ENCODE peak calls at places on chromosomes 6 and 20, in five cellular contexts. One of them, this sample, is unnamed. For H3K4me1, the result is how much of the 10 kb centered on the place peaks cover.

GRCh38 chr6:33116881-33117711 is 41.3 kb downstream of the HLA-DPB1 start:
- DNase-seq in IMR-90: no peak
- DNase-seq in ovary: no peak
- DNase-seq in stomach: no peak
- DNase-seq in uterus: no peak
- DNase-seq in this sample: no peak

GRCh38 chr20:12171927-12172581 is 254.4 kb downstream of the BTBD3 start:
- DNase-seq in uterus: peak
- DNase-seq in ovary: peak
- DNase-seq in stomach: no peak
- DNase-seq in IMR-90: peak
- DNase-seq in this sample: no peak

GRCh38 chr6:2103644-2104523 is 141.5 kb downstream of the GMDS start:
- DNase-seq in ovary: no peak
- DNase-seq in IMR-90: peak
- DNase-seq in stomach: no peak
- DNase-seq in uterus: no peak
- DNase-seq in this sample: no peak

GRCh38 chr20:40563296-40563950 is 125.6 kb downstream of the MAFB start:
- DNase-seq in ovary: no peak
- DNase-seq in stomach: peak
- DNase-seq in uterus: no peak
- DNase-seq in IMR-90: no peak
- DNase-seq in this sample: peak

GRCh38 chr6:37624121-37624520 is 73.6 kb downstream of the MDGA1 start:
- DNase-seq in ovary: no peak
- DNase-seq in IMR-90: no peak
- DNase-seq in stomach: no peak
- DNase-seq in uterus: no peak
- DNase-seq in this sample: no peak

GRCh38 chr20:19019734-19020364 is 192.6 kb upstream of the SLC24A3 start:
- DNase-seq in uterus: no peak
- DNase-seq in ovary: no peak
- DNase-seq in IMR-90: no peak
- DNase-seq in stomach: no peak
- DNase-seq in this sample: no peak

GRCh38 chr6:35919085-35919826 is 1.6 kb downstream of the SRPK1 start:
- DNase-seq in ovary: no peak
- DNase-seq in stomach: no peak
- DNase-seq in uterus: no peak
- DNase-seq in IMR-90: peak
- DNase-seq in this sample: no peak

GRCh38 chr20:49762940-49763766 is 49.5 kb upstream of the B4GALT5 start:
- DNase-seq in uterus: no peak
- DNase-seq in IMR-90: no peak
- DNase-seq in stomach: no peak
- DNase-seq in ovary: no peak
- DNase-seq in this sample: no peak

GRCh38 chr6:89162047-89162371 is 16.2 kb downstream of the PM20D2 start:
- DNase-seq in stomach: no peak
- DNase-seq in IMR-90: no peak
- DNase-seq in uterus: peak
- DNase-seq in ovary: no peak
- DNase-seq in this sample: no peak

GRCh38 chr6:168724033-168724432 is 283.0 kb downstream of the SMOC2 start:
- DNase-seq in IMR-90: no peak
- DNase-seq in stomach: no peak
- DNase-seq in uterus: no peak
- DNase-seq in ovary: peak
- DNase-seq in this sample: no peak

GRCh38 chr6:56372621-56373020 is 125.2 kb upstream of the COL21A1 start:
- DNase-seq in uterus: no peak
- DNase-seq in IMR-90: peak
- DNase-seq in ovary: no peak
- DNase-seq in stomach: no peak
- DNase-seq in this sample: no peak

GRCh38 chr6:19838442-19839236 is 1.5 kb downstream of the ID4 start:
- DNase-seq in uterus: peak
- DNase-seq in stomach: peak
- DNase-seq in ovary: peak
- DNase-seq in IMR-90: peak
- DNase-seq in this sample: peak

GRCh38 chr20:16078172-16078898 is 494.9 kb downstream of the KIF16B start:
- DNase-seq in ovary: no peak
- DNase-seq in stomach: no peak
- DNase-seq in uterus: no peak
- DNase-seq in IMR-90: no peak
- DNase-seq in this sample: no peak

GRCh38 chr20:16081421-16081820 is 491.8 kb downstream of the KIF16B start:
- DNase-seq in ovary: no peak
- DNase-seq in uterus: no peak
- DNase-seq in IMR-90: no peak
- DNase-seq in stomach: no peak
- DNase-seq in this sample: no peak

GRCh38 chr20:16082051-16082550 is 491.1 kb downstream of the KIF16B start:
- DNase-seq in uterus: no peak
- DNase-seq in ovary: no peak
- DNase-seq in stomach: no peak
- DNase-seq in IMR-90: no peak
- DNase-seq in this sample: no peak

DNA sequence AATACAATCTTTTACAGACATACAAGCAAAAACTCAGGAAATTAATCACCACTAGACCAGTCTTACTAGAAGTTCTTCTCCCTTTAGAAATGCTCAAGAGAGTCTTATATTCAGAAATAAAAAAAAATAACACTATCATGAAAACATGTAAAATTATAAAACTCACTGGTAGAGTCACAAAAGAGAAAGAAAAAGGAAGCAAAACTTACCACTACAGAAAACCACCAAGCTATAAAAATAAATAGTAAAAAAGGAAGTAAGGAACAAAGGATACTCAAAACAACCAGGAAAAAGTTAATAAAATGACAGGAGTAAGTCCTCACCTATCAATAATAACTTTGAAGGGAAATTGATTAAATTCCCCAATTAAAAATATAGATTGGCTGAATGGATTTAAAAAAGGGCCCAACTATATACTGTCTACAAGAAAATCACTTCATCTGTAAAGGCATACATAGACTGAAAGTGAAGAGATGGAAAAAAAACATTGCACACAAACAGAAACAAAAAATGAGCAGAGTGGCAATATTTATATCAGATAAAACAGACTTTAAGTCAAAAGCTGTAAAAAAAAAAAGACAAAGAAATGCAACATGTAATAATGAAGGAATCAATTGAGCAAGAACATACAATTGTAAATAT is 489.5 kb downstream of the KIF16B start:
- DNase-seq in stomach: no peak
- DNase-seq in uterus: no peak
- DNase-seq in IMR-90: no peak
- DNase-seq in ovary: no peak
- DNase-seq in this sample: no peak
- H3K4me1 ChIP-seq in stomach: under half
- H3K4me1 ChIP-seq in uterus: under half
- H3K4me1 ChIP-seq in IMR-90: under half
- H3K4me1 ChIP-seq in ovary: under half
- H3K4me1 ChIP-seq in this sample: under half

DNA sequence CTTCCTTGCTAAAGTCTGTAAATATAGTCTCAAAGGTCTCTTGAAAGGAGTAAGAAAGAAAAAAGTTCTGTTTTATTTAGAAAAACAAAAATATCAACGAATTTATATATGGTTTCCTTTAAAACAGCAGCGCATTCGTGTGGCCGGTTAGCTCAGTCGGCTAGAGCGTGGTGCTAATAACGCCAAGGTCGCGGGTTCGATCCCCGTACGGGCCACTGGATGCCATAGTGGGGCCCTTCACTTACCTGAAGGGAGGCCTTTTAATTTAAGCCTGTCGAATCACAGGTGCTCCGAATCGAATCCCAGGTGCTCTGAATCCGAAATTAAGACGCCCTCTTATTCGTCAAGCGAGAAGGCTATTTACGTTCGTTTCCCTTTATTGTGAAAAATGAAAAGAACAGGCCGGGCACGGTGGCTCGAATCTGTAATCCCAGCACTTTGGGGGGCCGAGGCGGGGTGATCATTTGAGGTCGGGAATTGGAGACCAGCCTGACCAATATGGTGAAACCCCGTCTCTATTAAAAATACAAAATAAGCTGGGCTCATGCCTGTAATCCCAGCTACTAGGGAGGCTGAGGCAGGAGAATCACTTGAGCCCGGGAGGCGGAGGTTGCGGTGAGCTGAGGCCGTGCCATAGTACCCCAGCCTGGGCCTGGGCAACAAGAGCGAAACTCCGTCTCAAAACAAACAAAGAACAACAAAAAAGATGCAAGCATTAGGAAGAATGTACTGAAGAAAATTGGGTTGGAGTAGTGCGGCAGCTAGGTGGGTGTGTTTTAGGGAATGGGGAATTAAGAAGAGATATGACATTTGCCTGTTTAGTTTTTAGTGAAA is 195.8 kb upstream of the ZNF184 start:
- DNase-seq in uterus: peak
- DNase-seq in ovary: peak
- DNase-seq in IMR-90: peak
- DNase-seq in stomach: no peak
- DNase-seq in this sample: no peak
- H3K4me3 ChIP-seq in uterus: no peak
- H3K4me3 ChIP-seq in ovary: peak
- H3K4me3 ChIP-seq in IMR-90: no peak
- H3K4me3 ChIP-seq in stomach: no peak
- H3K4me3 ChIP-seq in this sample: peak

GRCh38 chr20:329851-330232 is 4.5 kb downstream of the SOX12 start:
- DNase-seq in ovary: no peak
- DNase-seq in IMR-90: no peak
- DNase-seq in uterus: no peak
- DNase-seq in stomach: no peak
- DNase-seq in this sample: no peak
- TF ChIP-seq POLR2A in ovary: no peak
- TF ChIP-seq POLR2A in IMR-90: no peak
- TF ChIP-seq POLR2A in uterus: no peak
- TF ChIP-seq POLR2A in stomach: no peak
- TF ChIP-seq POLR2A in this sample: no peak

GRCh38 chr6:15911753-15912504 is 217.0 kb upstream of the MYLIP start:
- DNase-seq in ovary: no peak
- DNase-seq in uterus: no peak
- DNase-seq in IMR-90: no peak
- DNase-seq in stomach: no peak
- DNase-seq in this sample: no peak
- H3K4me1 ChIP-seq in ovary: under half
- H3K4me1 ChIP-seq in uterus: under half
- H3K4me1 ChIP-seq in IMR-90: under half
- H3K4me1 ChIP-seq in stomach: under half
- H3K4me1 ChIP-seq in this sample: under half

DNA sequence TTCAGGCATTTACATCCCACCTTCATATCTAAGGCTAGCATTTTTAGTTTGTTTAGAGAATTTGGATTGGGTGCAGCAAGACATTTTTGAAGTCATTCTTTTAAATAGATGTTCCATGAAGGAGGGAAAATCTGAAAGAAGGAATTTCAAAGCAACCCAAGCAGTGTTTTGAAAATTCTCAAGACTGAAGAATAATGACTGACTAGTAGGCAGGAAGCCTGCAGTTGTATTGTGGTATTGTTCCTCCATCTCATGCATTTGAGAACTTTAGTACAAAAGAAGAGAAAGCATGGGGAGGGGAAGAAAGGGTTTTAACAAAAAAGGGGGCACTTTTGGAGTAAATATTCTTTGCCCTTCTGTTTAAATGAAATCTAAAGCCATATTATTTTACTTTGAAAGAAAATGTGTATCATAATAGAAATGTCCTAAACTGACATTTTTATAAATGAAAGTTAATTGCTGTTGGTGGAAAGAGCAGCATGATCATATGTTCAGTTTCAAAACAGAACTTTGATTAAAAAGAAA is 6.6 kb downstream of the NCOA3 start:
- DNase-seq in uterus: no peak
- DNase-seq in ovary: no peak
- DNase-seq in IMR-90: no peak
- DNase-seq in stomach: no peak
- DNase-seq in this sample: no peak
- H3K4me3 ChIP-seq in uterus: no peak
- H3K4me3 ChIP-seq in ovary: no peak
- H3K4me3 ChIP-seq in IMR-90: no peak
- H3K4me3 ChIP-seq in stomach: no peak
- H3K4me3 ChIP-seq in this sample: no peak

DNA sequence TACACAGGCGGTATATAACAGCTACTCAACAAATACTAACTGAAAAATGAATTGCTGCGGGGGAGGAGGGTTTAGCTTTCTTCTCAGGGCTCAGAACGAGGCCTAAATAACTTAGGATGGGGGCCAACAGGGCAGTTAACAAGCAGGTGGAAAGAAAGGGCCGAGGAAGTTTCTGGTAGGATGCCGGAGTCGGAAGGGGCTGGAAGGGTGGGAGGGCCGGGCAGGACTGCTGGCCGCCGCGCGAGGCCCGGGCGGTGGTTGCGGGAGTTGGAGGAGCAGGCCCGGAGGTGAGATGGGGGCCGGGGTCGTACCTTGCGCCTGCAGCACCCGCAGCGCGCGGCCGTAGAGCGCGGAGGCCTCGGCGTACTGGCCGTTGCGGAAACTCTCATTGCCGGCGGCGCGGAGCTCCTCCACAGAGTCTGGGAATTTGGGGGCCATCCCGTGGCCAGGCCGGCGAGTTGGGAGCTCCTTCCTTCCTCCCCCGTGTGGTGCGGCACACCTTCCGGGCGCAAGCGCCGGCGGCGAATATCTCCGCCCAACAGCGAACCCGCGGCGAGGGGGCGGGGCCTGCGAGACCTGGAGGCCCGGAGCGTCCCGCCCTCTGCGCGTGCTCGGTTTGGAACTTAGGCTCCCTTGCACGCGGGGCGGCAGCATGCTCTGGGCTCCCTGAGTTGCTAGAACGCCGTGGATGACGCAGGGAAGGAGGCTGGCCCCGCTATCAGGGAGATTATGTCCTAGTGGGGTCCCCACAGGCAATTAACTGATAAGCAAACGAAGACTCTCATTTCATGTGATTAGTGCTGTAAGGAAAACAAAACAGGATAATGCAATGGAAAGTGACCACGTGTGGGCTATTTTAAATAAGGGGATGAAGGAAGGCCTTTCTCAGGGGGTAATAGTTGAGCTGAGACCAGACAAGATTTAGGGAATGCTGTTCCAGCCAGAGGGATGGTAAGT is at the start of gene TOMM34:
- DNase-seq in stomach: peak
- DNase-seq in ovary: peak
- DNase-seq in IMR-90: peak
- DNase-seq in uterus: peak
- DNase-seq in this sample: peak
- TF ChIP-seq POLR2A in stomach: no peak
- TF ChIP-seq POLR2A in ovary: peak
- TF ChIP-seq POLR2A in IMR-90: peak
- TF ChIP-seq POLR2A in uterus: peak
- TF ChIP-seq POLR2A in this sample: no peak

DNA sequence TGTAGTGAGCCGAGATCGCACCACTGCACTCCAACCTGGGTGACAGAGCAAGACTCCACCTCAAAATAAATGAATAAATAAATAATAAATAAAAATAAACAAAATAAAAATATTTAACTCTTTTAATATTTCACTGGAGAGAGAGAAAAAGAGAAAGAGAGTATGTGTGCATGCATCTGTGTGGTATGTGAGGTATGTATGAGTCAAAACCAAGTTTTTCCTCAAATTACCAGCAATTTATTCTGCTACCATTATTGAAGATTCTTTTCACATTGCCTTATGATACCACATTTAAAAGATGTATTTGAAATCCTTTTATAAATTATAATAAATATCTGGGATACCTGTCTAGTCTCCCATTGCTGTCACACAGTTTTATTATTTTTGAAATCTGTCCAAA is 122.1 kb downstream of the CD164 start:
- DNase-seq in uterus: no peak
- DNase-seq in stomach: no peak
- DNase-seq in IMR-90: peak
- DNase-seq in ovary: no peak
- DNase-seq in this sample: no peak
- H3K4me1 ChIP-seq in uterus: under half
- H3K4me1 ChIP-seq in stomach: under half
- H3K4me1 ChIP-seq in IMR-90: under half
- H3K4me1 ChIP-seq in ovary: under half
- H3K4me1 ChIP-seq in this sample: under half